ENCODE peak calls at places on chromosomes 4 and X, in four cellular contexts. One of them, this sample, is unnamed.

GRCh38 chr4:95728145-95728544 is 111.7 kb upstream of the PDHA2 start:
- DNase-seq in H9: no peak
- DNase-seq in GM23248: no peak
- DNase-seq in PC-3: no peak
- DNase-seq in this sample: no peak

GRCh38 chr4:21885241-21885640 is 63.3 kb downstream of the KCNIP4 start:
- DNase-seq in H9: no peak
- DNase-seq in GM23248: peak; percentile 80
- DNase-seq in PC-3: peak; percentile 44
- DNase-seq in this sample: no peak

GRCh38 chr4:89305712-89306437 is 1.7 kb downstream of the GPRIN3 start:
- DNase-seq in H9: no peak
- DNase-seq in GM23248: peak; percentile 65
- DNase-seq in PC-3: no peak
- DNase-seq in this sample: no peak

GRCh38 chr4:174697164-174697563 is 131.9 kb downstream of the GLRA3 start:
- DNase-seq in H9: no peak
- DNase-seq in GM23248: peak; percentile 74
- DNase-seq in PC-3: no peak
- DNase-seq in this sample: no peak

GRCh38 chrX:151984328-151984727 is 9.9 kb upstream of the GABRE start:
- DNase-seq in H9: no peak
- DNase-seq in GM23248: peak; percentile 88
- DNase-seq in PC-3: peak; percentile 48
- DNase-seq in this sample: no peak

GRCh38 chr4:148056879-148057278 is 325.0 kb downstream of the ARHGAP10 start:
- DNase-seq in H9: peak; percentile 64
- DNase-seq in GM23248: peak; percentile 84
- DNase-seq in PC-3: peak; percentile 59
- DNase-seq in this sample: no peak

GRCh38 chr4:113961322-113961698 is 18.1 kb downstream of the ARSJ start:
- DNase-seq in H9: no peak
- DNase-seq in GM23248: peak; percentile 63
- DNase-seq in PC-3: peak; percentile 73
- DNase-seq in this sample: no peak

GRCh38 chrX:138710311-138710791 is 1.2 kb downstream of the FGF13 start:
- DNase-seq in H9: peak; percentile 28
- DNase-seq in GM23248: peak; percentile 22
- DNase-seq in PC-3: no peak
- DNase-seq in this sample: peak; percentile 59

GRCh38 chr4:184856277-184856609 is 30.5 kb upstream of the ACSL1 start:
- DNase-seq in H9: no peak
- DNase-seq in GM23248: no peak
- DNase-seq in PC-3: no peak
- DNase-seq in this sample: no peak

GRCh38 chrX:131818297-131818936 is 204.7 kb upstream of the STK26 start:
- DNase-seq in H9: no peak
- DNase-seq in GM23248: no peak
- DNase-seq in PC-3: peak; percentile 21
- DNase-seq in this sample: no peak

GRCh38 chr4:174650711-174651355 is 128.5 kb upstream of the HPGD start:
- DNase-seq in H9: no peak
- DNase-seq in GM23248: no peak
- DNase-seq in PC-3: no peak
- DNase-seq in this sample: no peak

GRCh38 chrX:120512222-120512621 is 43.1 kb upstream of the LAMP2 start:
- DNase-seq in H9: no peak
- DNase-seq in GM23248: no peak
- DNase-seq in PC-3: no peak
- DNase-seq in this sample: no peak

GRCh38 chr4:68905598-68906237 is 45.9 kb downstream of the UGT2A3 start:
- DNase-seq in H9: peak; percentile 47
- DNase-seq in GM23248: no peak
- DNase-seq in PC-3: peak; percentile 74
- DNase-seq in this sample: no peak

GRCh38 chrX:72347366-72347765 is 41.7 kb upstream of the CITED1 start:
- DNase-seq in H9: no peak
- DNase-seq in GM23248: no peak
- DNase-seq in PC-3: no peak
- DNase-seq in this sample: no peak

GRCh38 chr4:87497141-87497540 is 32.0 kb downstream of the SPARCL1 start:
- DNase-seq in H9: no peak
- DNase-seq in GM23248: no peak
- DNase-seq in PC-3: peak; percentile 13
- DNase-seq in this sample: no peak

GRCh38 chrX:37697169-37697760 is 11.7 kb downstream of the XK start:
- DNase-seq in H9: no peak
- DNase-seq in GM23248: no peak
- DNase-seq in PC-3: peak; percentile 4
- DNase-seq in this sample: no peak

GRCh38 chr4:76108467-76109181 is 34.1 kb downstream of the ART3 start:
- DNase-seq in H9: no peak
- DNase-seq in GM23248: peak; percentile 26
- DNase-seq in PC-3: peak; percentile 27
- DNase-seq in this sample: no peak

GRCh38 chr4:2292679-2293108 is 30.8 kb upstream of the MXD4 start:
- DNase-seq in H9: no peak
- DNase-seq in GM23248: peak; percentile 65
- DNase-seq in PC-3: no peak
- DNase-seq in this sample: no peak

GRCh38 chr4:101967697-101968346 is 177.3 kb downstream of the BANK1 start:
- DNase-seq in H9: no peak
- DNase-seq in GM23248: peak; percentile 15
- DNase-seq in PC-3: peak; percentile 72
- DNase-seq in this sample: no peak

GRCh38 chrX:122771933-122772332 is 412.1 kb upstream of the GRIA3 start:
- DNase-seq in H9: no peak
- DNase-seq in GM23248: no peak
- DNase-seq in PC-3: no peak
- DNase-seq in this sample: no peak

GRCh38 chr4:162684371-162684700 is 482.4 kb downstream of the NAF1 start:
- DNase-seq in H9: no peak
- DNase-seq in GM23248: no peak
- DNase-seq in PC-3: no peak
- DNase-seq in this sample: no peak

DNA sequence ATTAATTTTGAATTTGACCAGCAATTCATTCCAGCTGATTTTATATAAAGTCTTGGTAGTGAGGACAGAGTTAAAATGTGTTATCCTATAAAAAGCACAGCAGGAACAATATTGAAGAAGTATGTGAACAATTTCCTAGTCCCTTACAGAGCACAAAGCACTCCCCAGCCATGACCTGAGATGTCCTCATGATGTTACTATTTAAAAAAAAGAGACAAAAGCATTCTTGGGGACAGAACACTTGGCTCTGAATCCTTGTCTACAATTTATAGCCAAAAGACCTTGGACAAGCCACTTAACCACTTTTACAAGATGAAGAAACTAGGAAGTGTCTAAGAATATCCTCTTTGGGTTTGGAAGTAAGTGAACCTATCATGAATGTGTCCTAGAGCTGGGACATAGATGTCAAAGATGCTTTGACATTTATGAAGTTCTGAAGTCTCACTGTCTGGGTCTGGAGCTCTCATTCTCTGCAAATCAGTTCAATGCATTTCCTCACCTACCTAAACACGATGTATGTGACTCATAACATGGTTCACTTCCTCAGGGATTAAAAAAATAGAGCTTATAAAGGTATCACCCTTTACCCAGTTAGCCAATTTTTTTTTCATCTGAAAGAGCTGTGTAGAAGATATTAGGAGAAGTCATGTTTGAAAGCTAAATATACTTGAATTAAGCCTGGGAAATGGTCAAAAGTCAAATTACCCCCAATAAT is 61.4 kb downstream of the IGFBP7 start:
- DNase-seq in H9: no peak
- DNase-seq in GM23248: no peak
- DNase-seq in PC-3: peak; percentile 68
- DNase-seq in this sample: no peak
- H3K9ac ChIP-seq in H9: no peak overlapping the region
- H3K9ac ChIP-seq in GM23248: no peak overlapping the region
- H3K9ac ChIP-seq in PC-3: no peak overlapping the region
- H3K9ac ChIP-seq in this sample: no peak overlapping the region

GRCh38 chr4:48331577-48332340 is 9.6 kb upstream of the SLAIN2 start:
- DNase-seq in H9: no peak
- DNase-seq in GM23248: peak; percentile 83
- DNase-seq in PC-3: peak; percentile 69
- DNase-seq in this sample: no peak
- H3K9ac ChIP-seq in H9: no peak overlapping the region
- H3K9ac ChIP-seq in GM23248: peak overlapping the region; percentile 29
- H3K9ac ChIP-seq in PC-3: no peak overlapping the region
- H3K9ac ChIP-seq in this sample: no peak overlapping the region

DNA sequence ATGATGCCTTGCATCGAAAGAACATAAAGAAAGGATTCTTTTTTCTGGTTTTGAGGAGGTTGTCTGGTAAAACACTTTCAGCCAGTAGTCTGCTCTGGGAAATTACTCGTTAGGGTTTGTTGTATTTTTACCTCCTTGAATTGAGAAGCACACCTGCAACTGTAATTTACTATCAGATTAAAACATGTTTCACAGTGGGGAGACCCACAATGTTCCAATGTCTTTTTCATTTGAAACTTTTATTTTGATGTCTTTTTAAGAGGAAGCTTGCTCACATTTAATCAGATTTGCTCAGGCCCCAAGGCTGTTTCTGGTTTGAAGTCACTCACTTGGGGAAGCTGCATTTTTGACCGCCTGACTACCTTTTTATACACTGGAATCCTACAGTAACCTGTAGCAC is 12.0 kb downstream of the TMEM154 start:
- DNase-seq in H9: no peak
- DNase-seq in GM23248: no peak
- DNase-seq in PC-3: no peak
- DNase-seq in this sample: no peak
- H3K9ac ChIP-seq in H9: no peak overlapping the region
- H3K9ac ChIP-seq in GM23248: no peak overlapping the region
- H3K9ac ChIP-seq in PC-3: no peak overlapping the region
- H3K9ac ChIP-seq in this sample: no peak overlapping the region

GRCh38 chr4:41217373-41217772 is 3.0 kb upstream of the APBB2 start:
- DNase-seq in H9: no peak
- DNase-seq in GM23248: no peak
- DNase-seq in PC-3: no peak
- DNase-seq in this sample: no peak
- H3K9ac ChIP-seq in H9: no peak overlapping the region
- H3K9ac ChIP-seq in GM23248: peak overlapping the region; percentile 85
- H3K9ac ChIP-seq in PC-3: peak overlapping the region; percentile 87
- H3K9ac ChIP-seq in this sample: no peak overlapping the region

DNA sequence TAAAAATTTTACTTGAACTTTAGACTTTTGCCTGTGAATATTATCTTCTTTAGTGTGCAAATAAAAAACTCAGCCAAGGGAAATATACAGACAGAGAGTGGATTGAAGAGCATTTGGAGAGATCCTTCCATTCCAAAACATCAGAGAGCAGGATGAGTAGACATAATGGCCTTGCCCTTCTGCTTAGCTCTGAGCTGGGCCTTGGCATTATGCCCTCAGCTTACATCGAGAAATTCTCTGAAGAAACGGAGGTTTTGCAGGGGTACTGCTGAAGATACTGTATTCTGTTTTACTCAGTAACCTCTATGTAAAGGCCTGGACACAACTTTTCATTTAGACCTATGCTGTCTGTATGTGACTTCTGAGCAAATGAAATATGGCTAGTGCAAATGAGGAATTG is 317.4 kb downstream of the STIM2 start:
- DNase-seq in H9: no peak
- DNase-seq in GM23248: peak; percentile 54
- DNase-seq in PC-3: no peak
- DNase-seq in this sample: no peak
- H3K9ac ChIP-seq in H9: no peak overlapping the region
- H3K9ac ChIP-seq in GM23248: no peak overlapping the region
- H3K9ac ChIP-seq in PC-3: no peak overlapping the region
- H3K9ac ChIP-seq in this sample: no peak overlapping the region

GRCh38 chrX:48736878-48737212 is 24.7 kb upstream of the GLOD5 start:
- DNase-seq in H9: no peak
- DNase-seq in GM23248: no peak
- DNase-seq in PC-3: no peak
- DNase-seq in this sample: no peak

GRCh38 chrX:48737940-48738339 is 23.6 kb upstream of the GLOD5 start:
- DNase-seq in H9: no peak
- DNase-seq in GM23248: peak; percentile 28
- DNase-seq in PC-3: no peak
- DNase-seq in this sample: no peak

GRCh38 chrX:48741834-48742233 is 19.7 kb upstream of the GLOD5 start:
- DNase-seq in H9: no peak
- DNase-seq in GM23248: no peak
- DNase-seq in PC-3: no peak
- DNase-seq in this sample: no peak

GRCh38 chrX:48737213-48737938 is 24.2 kb upstream of the GLOD5 start:
- DNase-seq in H9: peak; percentile 95
- DNase-seq in GM23248: peak; percentile 96
- DNase-seq in PC-3: peak; percentile 97
- DNase-seq in this sample: peak; percentile 96

GRCh38 chrX:48736303-48736702 is 25.2 kb upstream of the GLOD5 start:
- DNase-seq in H9: no peak
- DNase-seq in GM23248: no peak
- DNase-seq in PC-3: no peak
- DNase-seq in this sample: no peak
- H3K9ac ChIP-seq in H9: no peak overlapping the region
- H3K9ac ChIP-seq in GM23248: peak overlapping the region; percentile 60
- H3K9ac ChIP-seq in PC-3: no peak overlapping the region
- H3K9ac ChIP-seq in this sample: no peak overlapping the region

This sample was measured in kidney.